ENCODE peak calls at places on chromosomes 4 and X, in ten cellular contexts. Q is brain microvascular endothelial cell, N is endodermal cell, Z is Karpas-422, T is neuronal stem cell, A is HL-60, J is trophoblast cell, W is GM23248, D is psoas muscle, I is GM23338. R is an unnamed sample.

GRCh38 chr4:111991163-111991562 is 154.1 kb upstream of the FAM241A start:
- DNase-seq in Q (no peak), N (no peak), Z (peak; percentile 52), T (no peak), A (no peak), J (no peak), W (no peak), D (no peak), I (no peak), R (no peak)

GRCh38 chr4:68361146-68361589 is 11.3 kb upstream of the YTHDC1 start:
- DNase-seq in Q (peak; percentile 22), N (no peak), Z (no peak), T (no peak), A (no peak), J (peak; percentile 97), W (peak; percentile 92), D (no peak), I (no peak), R (no peak)

GRCh38 chr4:123104275-123104674 is 181.9 kb upstream of the NUDT6 start:
- DNase-seq in Q (no peak), N (no peak), Z (no peak), T (no peak), A (no peak), J (no peak), W (peak; percentile 21), D (no peak), I (no peak), R (no peak)

GRCh38 chr4:124904723-124905390 is 192.3 kb upstream of the ANKRD50 start:
- DNase-seq in Q (no peak), N (no peak), Z (no peak), T (no peak), A (no peak), J (no peak), W (no peak), D (no peak), I (no peak), R (no peak)

GRCh38 chr4:124868495-124868894 is 156.0 kb upstream of the ANKRD50 start:
- DNase-seq in Q (no peak), N (no peak), Z (no peak), T (no peak), A (no peak), J (no peak), W (no peak), D (no peak), I (no peak), R (no peak)

GRCh38 chr4:189081831-189082230 is 858.8 kb upstream of the FRG1 start:
- DNase-seq in Q (no peak), N (no peak), Z (no peak), T (no peak), A (no peak), J (no peak), W (peak; percentile 7), D (no peak), I (no peak), R (no peak)

GRCh38 chrX:69189972-69190371 is 24.7 kb upstream of the PJA1 start:
- DNase-seq in Q (no peak), N (peak; percentile 43), Z (no peak), T (no peak), A (no peak), J (no peak), W (no peak), D (no peak), I (no peak), R (peak; percentile 11)

GRCh38 chr4:59671037-59671436 is 1529.1 kb upstream of the ADGRL3 start:
- DNase-seq in Q (no peak), N (no peak), Z (no peak), T (no peak), A (no peak), J (peak; percentile 4), W (no peak), D (no peak), I (no peak), R (no peak)

GRCh38 chr4:2871911-2872310 is 28.3 kb downstream of the ADD1 start:
- DNase-seq in Q (no peak), N (no peak), Z (no peak), T (no peak), A (peak; percentile 50), J (no peak), W (no peak), D (no peak), I (no peak), R (no peak)

DNA sequence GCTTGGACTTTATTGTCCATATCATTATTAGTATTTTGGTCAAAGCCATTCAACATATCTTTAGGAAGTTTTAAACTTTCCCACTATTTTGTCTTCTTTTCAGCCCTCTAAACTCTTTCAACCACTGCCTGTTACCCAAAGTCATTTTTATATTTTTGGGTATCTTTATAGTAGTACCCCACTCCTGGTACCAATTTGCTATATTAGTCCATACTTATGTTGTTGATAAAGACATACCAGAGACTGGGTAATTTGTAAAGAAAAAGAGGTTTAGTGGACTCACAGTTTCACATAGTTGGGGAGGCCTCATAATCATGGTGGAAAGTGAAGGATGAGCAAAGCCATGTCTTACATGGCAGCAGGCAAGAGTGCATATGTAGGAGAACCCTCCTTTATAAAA is 271.4 kb downstream of the KLHL4 start:
- DNase-seq in Q (no peak), N (no peak), Z (no peak), T (no peak), A (no peak), J (no peak), W (no peak), D (no peak), I (no peak), R (no peak)
- H3K27ac ChIP-seq in Q (no peak overlapping the region), N (no peak overlapping the region), Z (no peak overlapping the region), T (no peak overlapping the region), A (no peak overlapping the region), J (no peak overlapping the region), W (no peak overlapping the region), D (no peak overlapping the region), I (no peak overlapping the region), R (no peak overlapping the region)

GRCh38 chr4:151408380-151408629 is 671 bp upstream of the FHIP1A start:
- DNase-seq in Q (no peak), N (no peak), Z (no peak), T (no peak), A (peak; percentile 9), J (no peak), W (no peak), D (no peak), I (peak; percentile 66), R (no peak)

GRCh38 chr4:151408630-151409469 is at the start of gene FHIP1A:
- DNase-seq in Q (peak; percentile 57), N (peak; percentile 97), Z (peak; percentile 77), T (peak; percentile 74), A (peak; percentile 30), J (peak; percentile 96), W (peak; percentile 78), D (peak; percentile 93), I (peak; percentile 99), R (peak; percentile 7)

GRCh38 chr4:151409470-151410313 is 716 bp downstream of the FHIP1A start:
- DNase-seq in Q (no peak), N (peak; percentile 87), Z (no peak), T (peak; percentile 36), A (peak; percentile 52), J (peak; percentile 79), W (no peak), D (peak; percentile 55), I (peak; percentile 74), R (no peak)

GRCh38 chr4:151407018-151407417 is 2.0 kb upstream of the FHIP1A start:
- DNase-seq in Q (no peak), N (no peak), Z (no peak), T (no peak), A (no peak), J (no peak), W (no peak), D (no peak), I (no peak), R (no peak)

DNA sequence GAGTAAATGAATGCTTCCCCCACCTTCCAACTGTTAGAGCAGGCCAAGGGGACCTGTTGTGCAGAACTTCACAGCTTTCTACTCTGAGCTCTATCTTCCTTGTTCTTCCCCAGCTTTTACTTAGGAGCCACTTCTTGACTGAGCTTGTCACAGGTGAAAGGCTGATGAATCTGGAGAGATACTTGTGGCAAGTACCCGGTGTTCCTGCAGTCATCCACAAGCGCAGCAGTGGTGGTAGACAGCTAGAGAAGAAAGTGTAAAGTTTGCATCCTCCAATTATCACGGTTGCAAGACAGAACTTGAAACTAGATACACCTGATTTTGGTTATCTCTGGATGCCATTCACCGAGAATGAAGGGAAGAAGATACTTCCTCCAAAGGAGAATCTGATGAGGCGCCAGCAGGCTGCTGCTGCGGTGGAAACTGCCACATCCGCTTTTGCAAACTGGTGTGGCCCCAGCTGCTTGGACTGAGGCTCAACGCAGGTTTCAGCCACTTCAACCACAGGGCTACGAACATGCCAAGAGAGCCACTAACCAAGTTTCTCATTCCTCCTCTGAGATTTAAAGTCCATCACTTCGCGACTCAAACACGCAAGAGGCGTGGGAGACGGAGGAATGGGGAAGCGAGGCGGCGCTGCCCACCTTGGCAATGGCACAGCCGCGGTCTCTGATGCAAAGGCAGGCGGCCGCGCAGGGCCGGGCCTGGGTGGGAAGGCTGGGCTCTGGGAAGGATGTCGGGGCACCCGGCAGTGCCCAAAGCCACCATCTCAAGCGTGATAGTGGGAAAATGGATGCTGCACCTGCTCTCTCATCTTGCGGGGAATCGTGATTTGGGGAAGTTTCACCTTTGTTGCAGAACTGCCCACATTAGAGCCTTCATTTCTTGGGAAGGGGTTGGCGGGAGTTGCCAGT is 1.3 kb upstream of the FHIP1A start:
- DNase-seq in Q (no peak), N (peak; percentile 75), Z (no peak), T (no peak), A (peak; percentile 96), J (peak; percentile 5), W (no peak), D (no peak), I (peak; percentile 70), R (peak; percentile 5)
- H3K27ac ChIP-seq in Q (no peak overlapping the region), N (no peak overlapping the region), Z (no peak overlapping the region), T (no peak overlapping the region), A (no peak overlapping the region), J (no peak overlapping the region), W (no peak overlapping the region), D (peak overlapping the region; percentile 85), I (peak overlapping the region; percentile 92), R (no peak overlapping the region)

DNA sequence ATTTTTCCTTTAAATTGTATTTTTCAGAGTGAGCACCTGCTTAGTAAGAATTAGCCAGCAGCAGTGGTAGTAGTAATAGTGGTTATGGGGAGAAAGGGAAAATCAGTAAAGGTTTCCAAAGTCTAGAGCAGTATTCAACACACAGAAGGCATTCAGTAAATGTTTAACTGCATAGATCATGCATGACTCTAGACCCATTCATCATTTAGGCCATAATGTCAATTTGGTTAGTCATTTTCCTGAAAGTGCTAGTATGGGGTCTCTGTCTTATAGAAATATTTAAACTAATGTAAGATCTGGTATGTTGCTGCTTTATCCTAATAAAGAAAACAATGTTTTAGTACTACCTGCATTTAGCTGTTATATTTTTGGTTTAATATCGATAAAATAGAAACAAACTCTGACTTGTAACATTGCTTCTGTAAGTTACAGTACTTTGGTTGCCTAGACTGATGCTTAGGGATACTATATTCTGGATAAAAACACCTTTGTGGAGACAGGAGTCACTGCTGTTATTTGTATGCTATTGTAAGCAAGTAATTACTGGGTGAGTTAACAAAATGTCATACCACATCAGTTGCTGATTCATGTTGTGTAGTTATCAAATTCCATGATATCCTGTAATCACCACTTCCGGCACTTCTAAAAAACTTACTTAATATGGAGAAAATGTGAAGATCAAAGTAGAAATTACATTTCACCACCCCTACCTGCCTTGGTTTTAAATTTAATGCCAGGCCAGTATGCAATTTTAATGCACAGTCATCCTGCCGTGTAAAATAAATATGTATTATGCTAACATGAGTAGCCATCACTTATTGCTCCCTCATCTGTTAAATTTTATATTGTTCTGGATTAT is 115.8 kb upstream of the BMPR1B start:
- DNase-seq in Q (no peak), N (no peak), Z (no peak), T (no peak), A (no peak), J (peak; percentile 53), W (peak; percentile 76), D (no peak), I (no peak), R (no peak)
- H3K27ac ChIP-seq in Q (peak overlapping the region; percentile 79), N (no peak overlapping the region), Z (no peak overlapping the region), T (no peak overlapping the region), A (no peak overlapping the region), J (no peak overlapping the region), W (peak overlapping the region; percentile 77), D (peak overlapping the region; percentile 62), I (no peak overlapping the region), R (no peak overlapping the region)

GRCh38 chr4:121978169-121978516 is 26.3 kb upstream of the TRPC3 start:
- DNase-seq in Q (no peak), N (no peak), Z (no peak), T (no peak), A (no peak), J (no peak), W (no peak), D (no peak), I (no peak), R (no peak)
- H3K27ac ChIP-seq in Q (no peak overlapping the region), N (no peak overlapping the region), Z (peak overlapping the region; percentile 59), T (no peak overlapping the region), A (no peak overlapping the region), J (no peak overlapping the region), W (no peak overlapping the region), D (no peak overlapping the region), I (no peak overlapping the region), R (no peak overlapping the region)